ENCODE peak calls at places on chromosomes 12 and 14, in ten cellular contexts. S is DMS79 treated with DMSO at 0.1 percent for 48 hours, K is neuronal stem cell, Z is retina, I is AG08396, F is cardiac muscle cell, Q is mesothelial cell of epicardium, H is GM12865, V is C1 segment of cervical spinal cord, E is right atrium auricular region. W is an unnamed sample.

GRCh38 chr14:59254146-59254910 is 65.9 kb downstream of the DAAM1 start:
- DNase-seq in S (peak; percentile 97), K (no peak), Z (no peak), I (peak; percentile 63), F (peak; percentile 94), Q (no peak), H (no peak), V (no peak), E (peak; percentile 80), W (peak; percentile 68)

GRCh38 chr12:28550757-28551381 is 360.6 kb downstream of the CCDC91 start:
- DNase-seq in S (no peak), K (no peak), Z (no peak), I (peak; percentile 43), F (peak; percentile 53), Q (no peak), H (no peak), V (no peak), E (no peak), W (no peak)

GRCh38 chr14:71371711-71372396 is 464.6 kb downstream of the PCNX1 start:
- DNase-seq in S (peak; percentile 95), K (no peak), Z (no peak), I (peak; percentile 57), F (peak; percentile 52), Q (no peak), H (peak; percentile 59), V (no peak), E (no peak), W (no peak)

GRCh38 chr12:3975652-3976051 is 102.5 kb upstream of the PARP11 start:
- DNase-seq in S (no peak), K (no peak), Z (no peak), I (no peak), F (no peak), Q (no peak), H (no peak), V (no peak), E (no peak), W (no peak)

GRCh38 chr12:91273542-91273941 is 90.9 kb upstream of the DCN start:
- DNase-seq in S (no peak), K (no peak), Z (no peak), I (no peak), F (peak; percentile 16), Q (no peak), H (no peak), V (no peak), E (no peak), W (no peak)

GRCh38 chr12:104458645-104459555 is 2.2 kb downstream of the CHST11 start:
- DNase-seq in S (peak; percentile 23), K (no peak), Z (no peak), I (peak; percentile 33), F (peak; percentile 46), Q (no peak), H (peak; percentile 61), V (no peak), E (no peak), W (peak; percentile 22)

GRCh38 chr14:73489481-73490175 is 1.1 kb upstream of the RIOX1 start:
- DNase-seq in S (no peak), K (no peak), Z (no peak), I (no peak), F (no peak), Q (no peak), H (no peak), V (no peak), E (no peak), W (no peak)

GRCh38 chr14:32203928-32204357 is 874 bp upstream of the RNU6-8 start:
- DNase-seq in S (peak; percentile 80), K (peak; percentile 29), Z (no peak), I (no peak), F (peak; percentile 6), Q (no peak), H (peak; percentile 21), V (no peak), E (no peak), W (peak; percentile 36)

GRCh38 chr14:27730204-27730603 is 1036.4 kb upstream of the FOXG1 start:
- DNase-seq in S (no peak), K (no peak), Z (no peak), I (no peak), F (no peak), Q (no peak), H (no peak), V (no peak), E (no peak), W (peak; percentile 24)

GRCh38 chr14:26276757-26277156 is 321.1 kb downstream of the NOVA1 start:
- DNase-seq in S (no peak), K (peak; percentile 30), Z (peak; percentile 15), I (no peak), F (no peak), Q (no peak), H (no peak), V (no peak), E (no peak), W (no peak)

GRCh38 chr12:6468283-6468575 is 2.2 kb downstream of the VAMP1 start:
- DNase-seq in S (no peak), K (no peak), Z (no peak), I (no peak), F (no peak), Q (no peak), H (no peak), V (no peak), E (no peak), W (no peak)

GRCh38 chr12:125983094-125983783 is 918.0 kb downstream of the AACS start:
- DNase-seq in S (no peak), K (peak; percentile 95), Z (peak; percentile 98), I (no peak), F (no peak), Q (peak; percentile 80), H (no peak), V (no peak), E (no peak), W (peak; percentile 35)

GRCh38 chr12:58521796-58522195 is 398.5 kb downstream of the LRIG3 start:
- DNase-seq in S (no peak), K (no peak), Z (no peak), I (no peak), F (no peak), Q (no peak), H (no peak), V (no peak), E (no peak), W (no peak)

GRCh38 chr14:55512421-55512820 is 67.6 kb upstream of the KTN1 start:
- DNase-seq in S (no peak), K (no peak), Z (no peak), I (no peak), F (peak; percentile 20), Q (no peak), H (no peak), V (no peak), E (no peak), W (no peak)

GRCh38 chr14:70890842-70891442 is 16.3 kb upstream of the PCNX1 start:
- DNase-seq in S (no peak), K (no peak), Z (no peak), I (no peak), F (no peak), Q (no peak), H (no peak), V (no peak), E (no peak), W (no peak)